ENCODE peak calls at places on chromosomes 5 and 9, in five cellular contexts. One of them, this sample, is unnamed.

GRCh38 chr5:54601832-54602231 is 84.3 kb downstream of the SNX18 start:
- DNase-seq in ecto neural progenitor cell: no peak
- DNase-seq in memory B cell: no peak
- DNase-seq in activated CD8-positive, alpha-beta memory T cell treated with anti-CD3 and anti-CD28 coated beads, Interleukin-2, amount 50 U/mL, for 48 hours: no peak
- DNase-seq in mesothelial cell of epicardium: no peak
- DNase-seq in this sample: no peak

GRCh38 chr9:113558632-113559502 is 95.3 kb downstream of the RGS3 start:
- DNase-seq in ecto neural progenitor cell: no peak
- DNase-seq in memory B cell: no peak
- DNase-seq in activated CD8-positive, alpha-beta memory T cell treated with anti-CD3 and anti-CD28 coated beads, Interleukin-2, amount 50 U/mL, for 48 hours: no peak
- DNase-seq in mesothelial cell of epicardium: no peak
- DNase-seq in this sample: no peak

GRCh38 chr9:108687360-108687981 is 168.3 kb downstream of the ACTL7B start:
- DNase-seq in ecto neural progenitor cell: peak
- DNase-seq in memory B cell: no peak
- DNase-seq in activated CD8-positive, alpha-beta memory T cell treated with anti-CD3 and anti-CD28 coated beads, Interleukin-2, amount 50 U/mL, for 48 hours: no peak
- DNase-seq in mesothelial cell of epicardium: no peak
- DNase-seq in this sample: no peak

GRCh38 chr5:172886974-172887491 is 53.0 kb downstream of the ERGIC1 start:
- DNase-seq in ecto neural progenitor cell: no peak
- DNase-seq in memory B cell: no peak
- DNase-seq in activated CD8-positive, alpha-beta memory T cell treated with anti-CD3 and anti-CD28 coated beads, Interleukin-2, amount 50 U/mL, for 48 hours: no peak
- DNase-seq in mesothelial cell of epicardium: no peak
- DNase-seq in this sample: no peak

GRCh38 chr5:67879619-67880357 is 335.8 kb upstream of the PIK3R1 start:
- DNase-seq in ecto neural progenitor cell: no peak
- DNase-seq in memory B cell: no peak
- DNase-seq in activated CD8-positive, alpha-beta memory T cell treated with anti-CD3 and anti-CD28 coated beads, Interleukin-2, amount 50 U/mL, for 48 hours: no peak
- DNase-seq in mesothelial cell of epicardium: no peak
- DNase-seq in this sample: no peak

GRCh38 chr9:127637322-127637847 is 25.3 kb downstream of the STXBP1 start:
- DNase-seq in ecto neural progenitor cell: no peak
- DNase-seq in memory B cell: no peak
- DNase-seq in activated CD8-positive, alpha-beta memory T cell treated with anti-CD3 and anti-CD28 coated beads, Interleukin-2, amount 50 U/mL, for 48 hours: no peak
- DNase-seq in mesothelial cell of epicardium: no peak
- DNase-seq in this sample: no peak

GRCh38 chr5:122846051-122846567 is 696 bp downstream of the SNX24 start:
- DNase-seq in ecto neural progenitor cell: no peak
- DNase-seq in memory B cell: no peak
- DNase-seq in activated CD8-positive, alpha-beta memory T cell treated with anti-CD3 and anti-CD28 coated beads, Interleukin-2, amount 50 U/mL, for 48 hours: no peak
- DNase-seq in mesothelial cell of epicardium: no peak
- DNase-seq in this sample: no peak

GRCh38 chr9:137454506-137455360 is 4.4 kb downstream of the NSMF start:
- DNase-seq in ecto neural progenitor cell: no peak
- DNase-seq in memory B cell: no peak
- DNase-seq in activated CD8-positive, alpha-beta memory T cell treated with anti-CD3 and anti-CD28 coated beads, Interleukin-2, amount 50 U/mL, for 48 hours: no peak
- DNase-seq in mesothelial cell of epicardium: no peak
- DNase-seq in this sample: peak

GRCh38 chr9:113219972-113220371 is 1.1 kb downstream of the FKBP15 start:
- DNase-seq in ecto neural progenitor cell: no peak
- DNase-seq in memory B cell: no peak
- DNase-seq in activated CD8-positive, alpha-beta memory T cell treated with anti-CD3 and anti-CD28 coated beads, Interleukin-2, amount 50 U/mL, for 48 hours: no peak
- DNase-seq in mesothelial cell of epicardium: no peak
- DNase-seq in this sample: no peak

GRCh38 chr9:123368481-123369153 is 12.6 kb downstream of the CRB2 start:
- DNase-seq in ecto neural progenitor cell: no peak
- DNase-seq in memory B cell: no peak
- DNase-seq in activated CD8-positive, alpha-beta memory T cell treated with anti-CD3 and anti-CD28 coated beads, Interleukin-2, amount 50 U/mL, for 48 hours: no peak
- DNase-seq in mesothelial cell of epicardium: no peak
- DNase-seq in this sample: no peak

GRCh38 chr5:133730866-133731265 is 118.5 kb upstream of the FSTL4 start:
- DNase-seq in ecto neural progenitor cell: no peak
- DNase-seq in memory B cell: no peak
- DNase-seq in activated CD8-positive, alpha-beta memory T cell treated with anti-CD3 and anti-CD28 coated beads, Interleukin-2, amount 50 U/mL, for 48 hours: no peak
- DNase-seq in mesothelial cell of epicardium: no peak
- DNase-seq in this sample: no peak

GRCh38 chr9:11064853-11065252 is 452.1 kb upstream of the PTPRD start:
- DNase-seq in ecto neural progenitor cell: no peak
- DNase-seq in memory B cell: no peak
- DNase-seq in activated CD8-positive, alpha-beta memory T cell treated with anti-CD3 and anti-CD28 coated beads, Interleukin-2, amount 50 U/mL, for 48 hours: no peak
- DNase-seq in mesothelial cell of epicardium: no peak
- DNase-seq in this sample: no peak